ENCODE peak calls at places on chromosomes 1 and 21, in eight cellular contexts. W is left lobe of liver, F is fibroblast of mammary gland, Z is head of caudate nucleus, M is DMS153, T is hepatocyte, J is sciatic nerve, V is SK-MEL-5. D is an unnamed sample.

GRCh38 chr1:112881742-112882127 is 74.3 kb downstream of the SLC16A1 start:
- DNase-seq in W (no peak), F (peak; percentile 74), Z (no peak), M (no peak), T (peak; percentile 37), J (no peak), V (no peak), D (no peak)

GRCh38 chr1:234542211-234542850 is 63.4 kb upstream of the TARBP1 start:
- DNase-seq in W (peak; percentile 65), F (no peak), Z (no peak), M (no peak), T (no peak), J (no peak), V (no peak), D (no peak)

GRCh38 chr1:181112071-181112929 is 23.8 kb downstream of the IER5 start:
- DNase-seq in W (peak; percentile 92), F (peak; percentile 100), Z (no peak), M (peak; percentile 70), T (peak; percentile 86), J (peak; percentile 76), V (no peak), D (no peak)

GRCh38 chr1:109618614-109619404 is 607 bp downstream of the GNAT2 start:
- DNase-seq in W (peak; percentile 80), F (no peak), Z (no peak), M (no peak), T (no peak), J (no peak), V (no peak), D (no peak)

GRCh38 chr1:31733389-31734219 is 29.8 kb upstream of the COL16A1 start:
- DNase-seq in W (no peak), F (no peak), Z (no peak), M (no peak), T (no peak), J (no peak), V (no peak), D (no peak)

GRCh38 chr1:205324781-205325180 is 3.2 kb upstream of the NUAK2 start:
- DNase-seq in W (no peak), F (no peak), Z (no peak), M (no peak), T (peak; percentile 67), J (no peak), V (no peak), D (no peak)

GRCh38 chr1:116256875-116257823 is 115.9 kb upstream of the ATP1A1 start:
- DNase-seq in W (no peak), F (no peak), Z (no peak), M (no peak), T (no peak), J (no peak), V (no peak), D (no peak)

GRCh38 chr21:31457675-31458074 is 113.6 kb upstream of the TIAM1 start:
- DNase-seq in W (peak; percentile 50), F (no peak), Z (no peak), M (no peak), T (no peak), J (no peak), V (peak; percentile 56), D (no peak)

GRCh38 chr1:153260473-153260979 is 1.0 kb downstream of the LORICRIN start:
- DNase-seq in W (no peak), F (peak; percentile 2), Z (no peak), M (no peak), T (no peak), J (no peak), V (no peak), D (no peak)

GRCh38 chr1:150089846-150090520 is 22.4 kb downstream of the VPS45 start:
- DNase-seq in W (no peak), F (no peak), Z (no peak), M (no peak), T (no peak), J (no peak), V (no peak), D (no peak)

GRCh38 chr1:113981962-113982931 is 3.0 kb downstream of the OLFML3 start:
- DNase-seq in W (peak; percentile 50), F (peak; percentile 90), Z (no peak), M (no peak), T (peak; percentile 76), J (peak; percentile 81), V (no peak), D (no peak)

GRCh38 chr1:153404768-153405167 is 11.6 kb upstream of the S100A7A start:
- DNase-seq in W (peak; percentile 61), F (peak; percentile 9), Z (no peak), M (no peak), T (no peak), J (no peak), V (peak; percentile 69), D (no peak)

GRCh38 chr1:244302889-244303609 is 148.7 kb downstream of the ADSS2 start:
- DNase-seq in W (no peak), F (peak; percentile 54), Z (no peak), M (peak; percentile 27), T (peak; percentile 70), J (no peak), V (peak; percentile 63), D (no peak)

GRCh38 chr1:220485131-220485530 is 42.8 kb upstream of the MARK1 start:
- DNase-seq in W (no peak), F (no peak), Z (no peak), M (no peak), T (peak; percentile 30), J (no peak), V (no peak), D (no peak)

GRCh38 chr1:167454304-167454928 is 63.9 kb downstream of the CD247 start:
- DNase-seq in W (no peak), F (no peak), Z (no peak), M (peak; percentile 22), T (no peak), J (no peak), V (no peak), D (no peak)

GRCh38 chr1:58924016-58924565 is 140.2 kb upstream of the JUN start:
- DNase-seq in W (no peak), F (no peak), Z (no peak), M (no peak), T (no peak), J (no peak), V (no peak), D (no peak)

GRCh38 chr1:117210386-117210785 is 341 bp downstream of the VTCN1 start:
- DNase-seq in W (no peak), F (no peak), Z (no peak), M (no peak), T (no peak), J (no peak), V (no peak), D (no peak)

GRCh38 chr1:159009704-159010361 is at the start of gene IFI16:
- DNase-seq in W (no peak), F (peak; percentile 98), Z (no peak), M (peak; percentile 66), T (peak; percentile 83), J (no peak), V (peak; percentile 83), D (no peak)

GRCh38 chr1:245404527-245404926 is 249.7 kb downstream of the KIF26B start:
- DNase-seq in W (no peak), F (no peak), Z (no peak), M (no peak), T (no peak), J (no peak), V (no peak), D (no peak)

GRCh38 chr1:116762781-116763115 is 8.5 kb downstream of the CD2 start:
- DNase-seq in W (no peak), F (no peak), Z (no peak), M (no peak), T (no peak), J (no peak), V (no peak), D (no peak)

GRCh38 chr1:84361796-84362195 is 36.5 kb upstream of the DNASE2B start:
- DNase-seq in W (no peak), F (no peak), Z (no peak), M (no peak), T (no peak), J (no peak), V (no peak), D (no peak)

GRCh38 chr1:6511461-6512244 is 20.2 kb upstream of the PLEKHG5 start:
- DNase-seq in W (no peak), F (no peak), Z (no peak), M (no peak), T (no peak), J (no peak), V (no peak), D (no peak)

GRCh38 chr1:51515312-51515960 is 3.6 kb downstream of the EPS15 start:
- DNase-seq in W (no peak), F (no peak), Z (no peak), M (no peak), T (no peak), J (no peak), V (no peak), D (no peak)

GRCh38 chr21:45918835-45919467 is 62.6 kb upstream of the COL6A1 start:
- DNase-seq in W (no peak), F (no peak), Z (no peak), M (no peak), T (no peak), J (no peak), V (no peak), D (no peak)

GRCh38 chr1:17540255-17541001 is 930 bp downstream of the ARHGEF10L start:
- DNase-seq in W (no peak), F (no peak), Z (no peak), M (no peak), T (peak; percentile 73), J (peak; percentile 81), V (no peak), D (peak; percentile 43)

GRCh38 chr1:27032119-27032461 is 19.4 kb upstream of the TENT5B start:
- DNase-seq in W (no peak), F (no peak), Z (no peak), M (no peak), T (no peak), J (no peak), V (no peak), D (no peak)

GRCh38 chr1:21293537-21294265 is 3.4 kb upstream of the ECE1 start:
- DNase-seq in W (no peak), F (no peak), Z (no peak), M (no peak), T (no peak), J (no peak), V (no peak), D (no peak)

GRCh38 chr1:22420456-22421053 is 31.1 kb upstream of the ZBTB40 start:
- DNase-seq in W (peak; percentile 84), F (peak; percentile 71), Z (peak; percentile 86), M (peak; percentile 41), T (peak; percentile 90), J (peak; percentile 88), V (peak; percentile 89), D (peak; percentile 82)

GRCh38 chr21:34574581-34574980 is 40.3 kb downstream of the RCAN1 start:
- DNase-seq in W (no peak), F (no peak), Z (no peak), M (no peak), T (no peak), J (no peak), V (no peak), D (no peak)

GRCh38 chr1:46615735-46616134 is 876 bp downstream of the MOB3C start:
- DNase-seq in W (no peak), F (no peak), Z (no peak), M (no peak), T (no peak), J (no peak), V (no peak), D (no peak)

GRCh38 chr1:37999434-38000232 is 5.7 kb downstream of the FHL3 start:
- DNase-seq in W (no peak), F (peak; percentile 70), Z (no peak), M (no peak), T (peak; percentile 70), J (no peak), V (no peak), D (no peak)